ENCODE peak calls at places on chromosomes 4 and X, in nine cellular contexts. W is left lung; O is neural crest cell; I is CD4-positive, alpha-beta T cell; U is endothelial cell of umbilical vein; C is type B pancreatic cell; H is stomach; Y is cardiac fibroblast; L is PC-3. S is an unnamed sample.
A peak's percentile ranks its signal among the peaks of the same experiment; 100 is the strongest.

GRCh38 chrX:153411988-153412574 is 809 bp downstream of the ZFP92 start:
- DNase-seq in W (no peak), O (no peak), I (no peak), U (no peak), C (no peak), H (no peak), Y (no peak), L (no peak), S (no peak)

GRCh38 chr4:1198070-1198844 is 25.9 kb upstream of the SPON2 start:
- DNase-seq in W (no peak), O (no peak), I (no peak), U (no peak), C (no peak), H (peak; percentile 25), Y (no peak), L (no peak), S (peak; percentile 57)

GRCh38 chrX:40947276-40947675 is 138.0 kb upstream of the USP9X start:
- DNase-seq in W (no peak), O (no peak), I (no peak), U (no peak), C (no peak), H (no peak), Y (peak; percentile 67), L (no peak), S (no peak)

GRCh38 chrX:149497626-149498025 is 7.5 kb downstream of the IDS start:
- DNase-seq in W (no peak), O (no peak), I (no peak), U (no peak), C (no peak), H (no peak), Y (no peak), L (peak; percentile 73), S (no peak)

GRCh38 chrX:17039826-17040225 is 93.4 kb downstream of the REPS2 start:
- DNase-seq in W (no peak), O (no peak), I (no peak), U (no peak), C (no peak), H (no peak), Y (peak; percentile 74), L (peak; percentile 53), S (no peak)

GRCh38 chr4:152243890-152244595 is 291.8 kb downstream of the FBXW7 start:
- DNase-seq in W (no peak), O (no peak), I (no peak), U (peak; percentile 98), C (no peak), H (no peak), Y (peak; percentile 52), L (no peak), S (no peak)

GRCh38 chr4:169621754-169622481 is 1.5 kb downstream of the CLCN3 start:
- DNase-seq in W (no peak), O (no peak), I (no peak), U (peak; percentile 81), C (no peak), H (no peak), Y (peak; percentile 61), L (peak; percentile 65), S (no peak)

GRCh38 chrX:150161092-150161672 is 201.9 kb upstream of the MAMLD1 start:
- DNase-seq in W (no peak), O (no peak), I (no peak), U (no peak), C (no peak), H (no peak), Y (no peak), L (no peak), S (peak; percentile 69)

GRCh38 chrX:46554942-46555341 is 9.7 kb upstream of the ZNF674 start:
- DNase-seq in W (no peak), O (no peak), I (no peak), U (peak; percentile 25), C (no peak), H (no peak), Y (peak; percentile 57), L (peak; percentile 63), S (no peak)

GRCh38 chr4:159455675-159456235 is 352.9 kb downstream of the RAPGEF2 start:
- DNase-seq in W (no peak), O (peak; percentile 35), I (no peak), U (peak; percentile 63), C (no peak), H (no peak), Y (peak; percentile 61), L (peak; percentile 66), S (no peak)

GRCh38 chrX:40058719-40059118 is 39.0 kb downstream of the BCOR start:
- DNase-seq in W (no peak), O (no peak), I (no peak), U (no peak), C (no peak), H (peak; percentile 41), Y (no peak), L (no peak), S (no peak)

GRCh38 chrX:41333744-41333993 is 293 bp upstream of the DDX3X start:
- DNase-seq in W (no peak), O (peak; percentile 57), I (no peak), U (no peak), C (no peak), H (no peak), Y (peak; percentile 89), L (peak; percentile 78), S (no peak)

GRCh38 chr4:185112104-185112503 is 31.0 kb upstream of the SLC25A4 start:
- DNase-seq in W (no peak), O (no peak), I (no peak), U (peak; percentile 95), C (no peak), H (peak; percentile 58), Y (peak; percentile 96), L (peak; percentile 90), S (no peak)

GRCh38 chr4:22986881-22987280 is 294.1 kb downstream of the GBA3 start:
- DNase-seq in W (no peak), O (no peak), I (no peak), U (no peak), C (no peak), H (no peak), Y (no peak), L (no peak), S (no peak)

GRCh38 chrX:114970806-114971205 is 46.6 kb downstream of the IL13RA2 start:
- DNase-seq in W (no peak), O (no peak), I (no peak), U (no peak), C (no peak), H (no peak), Y (peak; percentile 36), L (no peak), S (no peak)

GRCh38 chrX:44913656-44914531 is 40.9 kb downstream of the KDM6A start:
- DNase-seq in W (no peak), O (no peak), I (no peak), U (no peak), C (no peak), H (no peak), Y (no peak), L (no peak), S (no peak)

GRCh38 chr4:24471623-24472510 is 112.5 kb downstream of the DHX15 start:
- DNase-seq in W (peak; percentile 61), O (peak; percentile 25), I (no peak), U (no peak), C (no peak), H (no peak), Y (peak; percentile 7), L (no peak), S (no peak)

GRCh38 chrX:123504047-123504446 is 228.8 kb downstream of the THOC2 start:
- DNase-seq in W (no peak), O (no peak), I (no peak), U (no peak), C (no peak), H (no peak), Y (no peak), L (no peak), S (no peak)

GRCh38 chrX:953879-954482 is 258.5 kb downstream of the CRLF2 start:
- DNase-seq in W (no peak), O (no peak), I (no peak), U (no peak), C (no peak), H (no peak), Y (no peak), L (no peak), S (peak; percentile 27)

GRCh38 chrX:106177106-106177981 is 9.2 kb downstream of the PWWP3B start:
- DNase-seq in W (peak; percentile 28), O (peak; percentile 51), I (no peak), U (no peak), C (no peak), H (no peak), Y (peak; percentile 82), L (no peak), S (peak; percentile 83)

GRCh38 chrX:125505207-125505606 is 185.5 kb downstream of the TEX13C start:
- DNase-seq in W (no peak), O (no peak), I (no peak), U (no peak), C (no peak), H (no peak), Y (no peak), L (peak; percentile 46), S (no peak)

GRCh38 chr4:116395408-116395807 is 690.0 kb downstream of the TRAM1L1 start:
- DNase-seq in W (no peak), O (no peak), I (no peak), U (no peak), C (no peak), H (no peak), Y (no peak), L (no peak), S (no peak)

GRCh38 chr4:77157859-77158486 is 966 bp downstream of the CCNG2 start:
- DNase-seq in W (peak; percentile 97), O (peak; percentile 83), I (peak; percentile 65), U (peak; percentile 90), C (peak; percentile 91), H (peak; percentile 85), Y (peak; percentile 93), L (peak; percentile 68), S (peak; percentile 95)
- TF ChIP-seq CTCF in W (no peak), O (no peak), I (no peak), U (no peak), C (no peak), H (peak; percentile 10), Y (no peak), L (no peak), S (no peak)

GRCh38 chrX:110442631-110443030 is 84.0 kb downstream of the RTL9 start:
- DNase-seq in W (no peak), O (no peak), I (no peak), U (peak; percentile 1), C (no peak), H (no peak), Y (peak; percentile 16), L (peak; percentile 55), S (no peak)
- TF ChIP-seq CTCF in W (no peak), O (peak; percentile 50), I (no peak), U (no peak), C (peak; percentile 70), H (no peak), Y (peak; percentile 20), L (peak; percentile 54), S (peak; percentile 36)

GRCh38 chr4:143336828-143337599 is at the start of gene GAB1:
- DNase-seq in W (peak; percentile 93), O (peak; percentile 66), I (no peak), U (peak; percentile 79), C (peak; percentile 78), H (peak; percentile 77), Y (peak; percentile 67), L (peak; percentile 76), S (peak; percentile 89)
- TF ChIP-seq CTCF in W (no peak), O (peak; percentile 48), I (no peak), U (no peak), C (no peak), H (no peak), Y (no peak), L (peak; percentile 18), S (peak; percentile 25)

DNA sequence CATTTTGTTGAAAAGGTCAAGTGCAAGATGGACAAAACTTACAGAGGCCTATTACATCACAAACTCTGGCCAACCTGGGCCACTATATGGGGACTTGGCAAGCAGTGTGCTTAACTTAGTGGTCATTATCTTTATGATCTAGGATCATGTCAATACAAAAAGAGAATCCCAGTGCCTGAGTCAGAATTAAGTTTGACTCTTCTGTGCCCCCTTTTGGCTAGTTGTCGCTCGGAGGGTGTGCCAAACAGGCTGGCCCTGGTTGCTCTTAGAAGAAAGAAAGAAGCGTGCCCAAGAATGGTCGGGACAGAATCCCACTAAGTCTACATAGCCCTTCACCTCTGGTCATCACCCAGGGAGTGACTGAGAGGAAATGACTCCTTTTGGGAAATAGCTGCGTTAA is 100.1 kb downstream of the EIF4E start:
- DNase-seq in W (no peak), O (no peak), I (peak; percentile 12), U (no peak), C (no peak), H (no peak), Y (no peak), L (peak; percentile 76), S (no peak)
- TF ChIP-seq CTCF in W (no peak), O (no peak), I (peak; percentile 20), U (no peak), C (no peak), H (no peak), Y (no peak), L (peak; percentile 64), S (peak; percentile 37)